ENCODE peak calls at places on chromosomes 7 and 10, in four cellular contexts. S is aorta, Z is substantia nigra, K is astrocyte. Q is an unnamed sample.

GRCh38 chr10:116699049-116699782 is 43.1 kb downstream of the HSPA12A start:
- DNase-seq in S (no peak), Z (no peak), K (no peak), Q (peak; percentile 19)

GRCh38 chr10:28367865-28368541 is 65.1 kb upstream of the MPP7 start:
- DNase-seq in S (no peak), Z (no peak), K (no peak), Q (no peak)

GRCh38 chr7:6284055-6284400 is 11.6 kb upstream of the CYTH3 start:
- DNase-seq in S (peak; percentile 7), Z (no peak), K (peak; percentile 27), Q (no peak)

GRCh38 chr10:110413049-110413783 is 84.5 kb upstream of the DUSP5 start:
- DNase-seq in S (no peak), Z (no peak), K (no peak), Q (no peak)

GRCh38 chr10:68153473-68154210 is 44.4 kb downstream of the MYPN start:
- DNase-seq in S (no peak), Z (no peak), K (peak; percentile 99), Q (no peak)

GRCh38 chr7:68432585-68432984 is 1165.7 kb upstream of the AUTS2 start:
- DNase-seq in S (no peak), Z (no peak), K (no peak), Q (no peak)

GRCh38 chr7:105304040-105304895 is 84.5 kb downstream of the SRPK2 start:
- DNase-seq in S (no peak), Z (peak; percentile 4), K (peak; percentile 60), Q (no peak)

GRCh38 chr7:74130518-74130917 is 43.6 kb upstream of the EIF4H start:
- DNase-seq in S (no peak), Z (no peak), K (no peak), Q (no peak)

GRCh38 chr10:27542812-27543211 is 38.7 kb downstream of the RAB18 start:
- DNase-seq in S (no peak), Z (no peak), K (peak; percentile 11), Q (no peak)

GRCh38 chr7:56174346-56175085 is 58.3 kb upstream of the NUPR2 start:
- DNase-seq in S (no peak), Z (no peak), K (no peak), Q (no peak)

GRCh38 chr10:21849624-21850023 is 153.9 kb downstream of the DNAJC1 start:
- DNase-seq in S (no peak), Z (no peak), K (no peak), Q (no peak)

GRCh38 chr7:98294798-98295382 is 13.4 kb downstream of the BRI3 start:
- DNase-seq in S (no peak), Z (no peak), K (no peak), Q (peak; percentile 77)

GRCh38 chr10:26407406-26407969 is 30.7 kb upstream of the APBB1IP start:
- DNase-seq in S (no peak), Z (no peak), K (peak; percentile 35), Q (no peak)

GRCh38 chr7:142754681-142755575 is 5.7 kb downstream of the PRSS1 start:
- DNase-seq in S (no peak), Z (no peak), K (peak; percentile 36), Q (no peak)

GRCh38 chr7:1008733-1009363 is 25.9 kb downstream of the CYP2W1 start:
- DNase-seq in S (no peak), Z (no peak), K (no peak), Q (no peak)

GRCh38 chr10:97686301-97686961 is 610 bp downstream of the AVPI1 start:
- DNase-seq in S (no peak), Z (no peak), K (no peak), Q (no peak)

GRCh38 chr10:68561804-68562649 is 1.9 kb downstream of the TET1 start:
- DNase-seq in S (no peak), Z (no peak), K (no peak), Q (no peak)

GRCh38 chr7:51545131-51545530 is 228.5 kb upstream of the COBL start:
- DNase-seq in S (no peak), Z (no peak), K (no peak), Q (no peak)

DNA sequence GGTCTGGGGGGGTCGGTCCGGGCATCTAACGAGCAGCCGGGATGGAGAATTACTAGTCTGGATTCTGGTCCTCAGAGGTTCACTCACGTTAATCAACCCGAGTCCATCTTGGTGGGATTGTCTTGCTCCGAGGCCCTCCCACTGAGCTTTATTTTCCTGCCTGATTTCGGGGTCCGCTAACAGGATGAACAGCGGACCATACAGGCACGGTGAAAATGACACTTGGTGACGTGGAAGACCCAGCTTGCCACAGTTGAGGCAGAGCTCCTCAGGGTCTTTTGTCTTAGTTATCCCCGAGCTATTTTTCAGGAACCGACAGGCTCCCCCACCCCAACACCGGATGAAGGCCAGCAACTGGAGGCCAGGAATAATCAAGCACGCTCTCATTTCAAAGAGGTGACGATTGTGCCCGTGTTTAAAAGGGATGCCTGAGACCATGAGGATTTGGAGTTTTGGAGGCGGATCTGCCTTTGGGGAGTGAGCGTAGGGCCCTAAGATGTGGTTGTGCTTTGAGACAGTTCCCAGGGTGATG is 517 bp upstream of the LRRD1 start:
- DNase-seq in S (no peak), Z (no peak), K (peak; percentile 7), Q (no peak)
- H3K27ac ChIP-seq in S (no peak overlapping the region), Z (peak overlapping the region; percentile 80), K (peak overlapping the region; percentile 15), Q (peak overlapping the region; percentile 73)

GRCh38 chr7:157235357-157236018 is 96.8 kb downstream of the UBE3C start:
- DNase-seq in S (no peak), Z (no peak), K (peak; percentile 74), Q (no peak)
- H3K27ac ChIP-seq in S (no peak overlapping the region), Z (no peak overlapping the region), K (peak overlapping the region; percentile 41), Q (no peak overlapping the region)

GRCh38 chr10:17060289-17060688 is 69.3 kb downstream of the CUBN start:
- DNase-seq in S (no peak), Z (no peak), K (no peak), Q (no peak)

GRCh38 chr10:17062009-17062408 is 67.6 kb downstream of the CUBN start:
- DNase-seq in S (no peak), Z (no peak), K (peak; percentile 83), Q (no peak)

GRCh38 chr10:17062493-17063487 is 66.8 kb downstream of the CUBN start:
- DNase-seq in S (peak; percentile 86), Z (no peak), K (peak; percentile 92), Q (no peak)

GRCh38 chr10:17059197-17059688 is 70.4 kb downstream of the CUBN start:
- DNase-seq in S (no peak), Z (no peak), K (peak; percentile 96), Q (no peak)

GRCh38 chr10:17061418-17061817 is 68.2 kb downstream of the CUBN start:
- DNase-seq in S (no peak), Z (no peak), K (peak; percentile 62), Q (no peak)
- H3K27ac ChIP-seq in S (no peak overlapping the region), Z (no peak overlapping the region), K (peak overlapping the region; percentile 100), Q (no peak overlapping the region)

GRCh38 chr10:45261946-45262345 is 53.5 kb downstream of the OR13A1 start:
- DNase-seq in S (no peak), Z (no peak), K (no peak), Q (no peak)
- H3K27ac ChIP-seq in S (no peak overlapping the region), Z (no peak overlapping the region), K (no peak overlapping the region), Q (no peak overlapping the region)

DNA sequence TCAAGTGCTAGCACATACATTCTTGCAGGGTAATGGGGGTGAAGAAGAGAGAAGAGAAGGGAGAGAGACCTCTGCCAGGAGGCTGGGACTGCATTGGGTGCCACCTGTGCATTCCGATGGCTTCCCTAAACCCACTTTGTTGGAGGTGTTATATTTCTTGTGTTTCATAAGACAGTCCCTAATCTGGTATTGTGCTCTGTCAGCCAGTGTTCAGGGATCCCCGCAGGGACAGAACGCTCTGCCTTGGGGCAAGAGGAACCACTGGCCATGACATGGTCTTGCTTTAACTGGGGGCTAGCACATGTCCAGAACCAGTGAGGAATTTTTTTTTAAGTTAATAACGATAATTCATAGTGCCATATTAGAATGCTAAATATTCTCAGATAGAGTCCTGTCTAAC is 365.2 kb upstream of the GALNT17 start:
- DNase-seq in S (no peak), Z (no peak), K (no peak), Q (no peak)
- H3K27ac ChIP-seq in S (no peak overlapping the region), Z (no peak overlapping the region), K (no peak overlapping the region), Q (no peak overlapping the region)

Q was measured in upper lobe of right lung.